ENCODE peak calls at places on chromosomes 2 and 18, in six cellular contexts. L is hepatocyte; N is stimulated activated CD4-positive, alpha-beta T cell treated with anti-CD3 and anti-CD28 coated beads, Interleukin-2, amount 100 ng/mL, for 48 hours; Z is choroid plexus epithelial cell; H is GM12865; O is anterior cingulate cortex. K is an unnamed sample.

GRCh38 chr18:44816028-44816427 is 135.3 kb downstream of the SETBP1 start:
- DNase-seq in L (no peak), O (no peak), Z (no peak), H (no peak), N (no peak), K (no peak)

GRCh38 chr2:32947076-32947483 is 327 bp downstream of the LTBP1 start:
- DNase-seq in O (no peak), Z (peak), L (no peak), H (peak), N (no peak), K (no peak)

GRCh38 chr18:37465922-37466321 is 99.7 kb downstream of the CELF4 start:
- DNase-seq in H (no peak), Z (no peak), N (no peak), L (peak), O (no peak), K (no peak)

GRCh38 chr2:38152093-38152492 is 76.1 kb upstream of the CYP1B1 start:
- DNase-seq in O (no peak), Z (no peak), H (no peak), L (no peak), N (no peak), K (no peak)

GRCh38 chr18:26747131-26747475 is 118.4 kb downstream of the AQP4 start:
- DNase-seq in H (no peak), O (no peak), L (no peak), Z (peak), N (no peak), K (no peak)

GRCh38 chr18:65988371-65988770 is 237.6 kb downstream of the CDH7 start:
- DNase-seq in N (no peak), O (no peak), L (no peak), Z (no peak), H (no peak), K (no peak)

GRCh38 chr18:58186258-58186948 is 142.4 kb downstream of the NEDD4L start:
- DNase-seq in Z (peak), N (no peak), L (peak), O (no peak), H (no peak), K (no peak)

GRCh38 chr18:46950064-46950656 is 32.8 kb downstream of the KATNAL2 start:
- DNase-seq in O (no peak), H (peak), N (no peak), Z (peak), L (peak), K (no peak)

GRCh38 chr2:234257859-234258561 is 207.5 kb downstream of the SPP2 start:
- DNase-seq in O (no peak), N (no peak), Z (peak), H (no peak), L (peak), K (no peak)

GRCh38 chr2:238521870-238522269 is 95.1 kb downstream of the ASB1 start:
- DNase-seq in Z (no peak), O (no peak), N (no peak), L (no peak), H (no peak), K (no peak)

GRCh38 chr2:241007880-241008710 is 9.7 kb downstream of the SNED1 start:
- DNase-seq in L (no peak), Z (no peak), N (no peak), H (no peak), O (no peak), K (no peak)

GRCh38 chr2:71788601-71789240 is 335.4 kb downstream of the DYSF start:
- DNase-seq in O (no peak), L (no peak), H (no peak), Z (no peak), N (no peak), K (no peak)

GRCh38 chr2:72965016-72965415 is 47.7 kb downstream of the EMX1 start:
- DNase-seq in H (no peak), L (no peak), Z (no peak), O (no peak), N (no peak), K (no peak)

GRCh38 chr2:42924436-42924897 is 132.1 kb upstream of the HAAO start:
- DNase-seq in O (no peak), L (no peak), H (no peak), N (no peak), Z (peak), K (no peak)

K was measured in NCI-H1048.